ENCODE peak calls at places on chromosomes 1 and 21, in eight cellular contexts. S is heart left ventricle, N is uterus, Q is transverse colon, L is stomach, R is breast epithelium, H is K562, W is A549. G is an unnamed sample.
A peak's percentile ranks its signal among the peaks of the same experiment; 100 is the strongest.

GRCh38 chr1:79852004-79852403 is 845.5 kb upstream of the ADGRL4 start:
- DNase-seq in S (no peak), N (no peak), Q (no peak), L (no peak), R (no peak), H (no peak), W (no peak), G (no peak)

GRCh38 chr21:38263493-38263892 is 6.7 kb downstream of the KCNJ15 start:
- DNase-seq in S (no peak), N (no peak), Q (no peak), L (no peak), R (no peak), H (no peak), W (no peak), G (no peak)

GRCh38 chr1:39861003-39861402 is 22.3 kb downstream of the TRIT1 start:
- DNase-seq in S (no peak), N (no peak), Q (no peak), L (no peak), R (no peak), H (no peak), W (no peak), G (no peak)

GRCh38 chr1:44245066-44245465 is 31.8 kb downstream of the DMAP1 start:
- DNase-seq in S (no peak), N (no peak), Q (no peak), L (no peak), R (no peak), H (no peak), W (no peak), G (no peak)

GRCh38 chr1:54334996-54335395 is 71.2 kb downstream of the SSBP3 start:
- DNase-seq in S (no peak), N (no peak), Q (no peak), L (no peak), R (no peak), H (no peak), W (no peak), G (no peak)

GRCh38 chr1:182249201-182249676 is 142.4 kb downstream of the GLUL start:
- DNase-seq in S (no peak), N (no peak), Q (peak; percentile 88), L (peak; percentile 72), R (no peak), H (peak; percentile 63), W (no peak), G (no peak)

GRCh38 chr1:229875086-229875485 is 192.0 kb upstream of the GALNT2 start:
- DNase-seq in S (no peak), N (no peak), Q (no peak), L (no peak), R (no peak), H (no peak), W (no peak), G (peak; percentile 34)

GRCh38 chr21:35026617-35027557 is 22.2 kb downstream of the RUNX1 start:
- DNase-seq in S (peak; percentile 64), N (peak; percentile 25), Q (peak; percentile 71), L (peak; percentile 74), R (no peak), H (peak; percentile 89), W (peak; percentile 31), G (no peak)

GRCh38 chr21:34704119-34704518 is 35.3 kb downstream of the CLIC6 start:
- DNase-seq in S (no peak), N (no peak), Q (no peak), L (no peak), R (peak; percentile 35), H (no peak), W (no peak), G (no peak)

GRCh38 chr1:44047131-44047530 is 15.9 kb upstream of the SLC6A9 start:
- DNase-seq in S (no peak), N (no peak), Q (no peak), L (no peak), R (no peak), H (no peak), W (no peak), G (no peak)

GRCh38 chr21:16071082-16071481 is 341.3 kb downstream of the USP25 start:
- DNase-seq in S (no peak), N (peak; percentile 47), Q (no peak), L (no peak), R (no peak), H (no peak), W (no peak), G (no peak)

DNA sequence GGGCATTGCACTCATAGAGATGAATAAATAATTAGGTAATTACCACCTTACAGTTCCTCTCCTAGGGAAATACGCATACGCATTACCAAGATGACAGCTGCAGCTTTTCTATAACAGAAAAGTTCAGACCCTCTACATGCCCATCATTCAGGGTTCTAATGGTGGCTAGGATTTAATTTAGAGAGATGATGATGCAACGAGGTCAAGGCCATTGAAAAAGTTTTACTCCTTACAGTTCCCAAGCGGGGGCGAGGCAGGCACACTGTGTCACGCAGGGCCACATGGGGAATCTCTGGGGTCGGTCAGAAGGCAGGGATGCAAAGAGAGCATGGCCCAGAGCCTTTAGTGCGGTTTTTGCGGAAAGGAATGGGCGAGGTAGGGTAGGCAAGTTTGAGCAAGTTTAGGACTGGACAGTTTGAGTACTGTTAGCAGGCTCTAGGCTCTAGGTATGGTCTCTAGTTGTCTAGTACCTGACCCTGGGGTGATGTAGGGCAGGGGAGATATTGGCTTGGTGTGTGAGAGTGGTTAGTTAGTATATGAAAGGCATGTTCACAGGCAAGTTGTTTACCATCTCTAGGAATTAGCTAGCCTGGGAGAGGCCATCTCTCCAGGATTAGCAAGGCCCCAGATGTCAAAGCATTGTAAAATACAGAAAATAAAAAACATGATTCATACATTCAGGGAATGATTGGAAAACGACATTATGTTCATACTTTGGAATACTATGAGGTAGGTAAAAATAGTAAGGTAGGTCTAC is 29.6 kb upstream of the ID3 start:
- DNase-seq in S (no peak), N (no peak), Q (no peak), L (no peak), R (no peak), H (no peak), W (no peak), G (no peak)
- H3K27ac ChIP-seq in S (peak overlapping the region; percentile 32), N (no peak overlapping the region), Q (no peak overlapping the region), L (no peak overlapping the region), R (no peak overlapping the region), H (no peak overlapping the region), W (peak overlapping the region; percentile 100), G (no peak overlapping the region)

GRCh38 chr21:42974832-42975820 is 764 bp downstream of the PKNOX1 start:
- DNase-seq in S (peak; percentile 77), N (no peak), Q (peak; percentile 66), L (peak; percentile 63), R (peak; percentile 35), H (peak; percentile 90), W (peak; percentile 56), G (peak; percentile 78)
- TF ChIP-seq POLR2A in S (no peak), N (no peak), Q (peak; percentile 20), L (no peak), R (no peak), H (peak; percentile 63), W (peak; percentile 28), G (peak; percentile 0)

GRCh38 chr1:228353601-228354371 is 52.8 kb downstream of the TRIM11 start:
- DNase-seq in S (no peak), N (no peak), Q (no peak), L (no peak), R (peak; percentile 43), H (no peak), W (no peak), G (no peak)
- H3K27ac ChIP-seq in S (no peak overlapping the region), N (no peak overlapping the region), Q (no peak overlapping the region), L (no peak overlapping the region), R (no peak overlapping the region), H (no peak overlapping the region), W (no peak overlapping the region), G (no peak overlapping the region)

GRCh38 chr1:151540021-151540981 is at the start of gene TUFT1:
- DNase-seq in S (peak; percentile 90), N (peak; percentile 90), Q (peak; percentile 97), L (peak; percentile 98), R (peak; percentile 94), H (peak; percentile 94), W (peak; percentile 94), G (peak; percentile 95)
- TF ChIP-seq POLR2A in S (peak; percentile 88), N (peak; percentile 94), Q (peak; percentile 98), L (peak; percentile 88), R (peak; percentile 96), H (peak; percentile 75), W (peak; percentile 100), G (peak; percentile 80)

GRCh38 chr1:93845554-93846150 is 33.4 kb downstream of the DNTTIP2 start:
- DNase-seq in S (no peak), N (no peak), Q (peak; percentile 11), L (no peak), R (no peak), H (peak; percentile 21), W (peak; percentile 66), G (no peak)
- H3K27ac ChIP-seq in S (peak overlapping the region; percentile 98), N (peak overlapping the region; percentile 97), Q (peak overlapping the region; percentile 97), L (peak overlapping the region; percentile 100), R (peak overlapping the region; percentile 95), H (peak overlapping the region; percentile 87), W (peak overlapping the region; percentile 84), G (peak overlapping the region; percentile 95)

DNA sequence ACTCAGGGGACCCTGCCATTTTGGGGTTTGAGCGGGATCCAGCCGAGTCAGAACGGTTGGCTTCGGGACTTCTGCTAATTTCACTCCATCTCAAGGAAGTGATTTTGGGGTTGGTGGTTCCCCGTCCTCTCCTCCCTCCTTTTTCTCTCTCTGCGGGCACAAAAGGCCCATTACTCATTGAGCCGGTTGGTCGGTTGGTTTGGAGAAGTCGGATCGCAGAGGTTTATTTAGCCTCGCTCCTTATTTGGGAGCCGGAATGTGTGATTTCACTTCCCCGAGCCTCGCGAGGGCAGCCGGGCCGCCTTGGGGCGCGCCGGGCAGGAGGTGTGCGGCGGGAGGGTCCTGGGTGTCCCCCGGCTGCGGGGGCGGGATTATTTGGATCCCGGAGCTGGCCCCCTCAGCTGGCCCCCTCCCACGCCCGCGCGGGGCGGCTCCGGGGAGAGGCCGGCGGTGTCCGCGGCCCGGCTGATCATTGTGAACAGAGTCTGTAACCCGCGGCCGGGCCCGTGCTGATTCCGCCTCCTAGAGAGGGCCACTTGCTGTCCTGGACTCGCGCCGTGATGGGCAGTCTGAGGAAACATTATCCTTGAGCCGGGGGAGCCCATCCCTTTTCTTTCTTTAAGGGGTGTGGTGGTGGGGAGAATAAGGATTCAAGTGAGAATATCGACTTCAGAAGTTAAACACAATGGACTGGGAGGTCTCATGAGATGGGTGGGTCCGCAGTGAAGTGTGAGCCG is 1.2 kb downstream of the MAPKAPK2 start:
- DNase-seq in S (peak; percentile 73), N (peak; percentile 65), Q (peak; percentile 53), L (peak; percentile 60), R (peak; percentile 74), H (peak; percentile 59), W (peak; percentile 38), G (peak; percentile 74)
- TF ChIP-seq POLR2A in S (peak; percentile 82), N (peak; percentile 63), Q (peak; percentile 61), L (no peak), R (no peak), H (no peak), W (no peak), G (peak; percentile 78)

GRCh38 chr1:42973304-42973703 is 14.6 kb upstream of the SLC2A1 start:
- DNase-seq in S (peak; percentile 47), N (no peak), Q (peak; percentile 60), L (no peak), R (no peak), H (no peak), W (no peak), G (peak; percentile 20)
- H3K27ac ChIP-seq in S (no peak overlapping the region), N (no peak overlapping the region), Q (no peak overlapping the region), L (no peak overlapping the region), R (no peak overlapping the region), H (no peak overlapping the region), W (no peak overlapping the region), G (no peak overlapping the region)